ENCODE peak calls at places on chromosomes 11 and 22, in nine cellular contexts. P is H4; A is HS-5; Z is activated T-helper 1 cell treated with anti-CD3 and anti-CD28 coated beads, Interleukin-12 subunit alpha, Interleukin-12 subunit beta, Interleukin-2, Interleukin-4 antibody, amounts not matched to agents 30 ng/mL and 10 ng/mL and 1 ng/mL, durations not matched to agents 14 hours and 24 hours and 36 hours; O is effector memory CD8-positive, alpha-beta T cell; Q is CD4-positive, alpha-beta T cell; J is stimulated activated CD8-positive, alpha-beta memory T cell treated with anti-CD3 and anti-CD28 coated beads, Interleukin-15, amount 100 ng/mL, for 48 hours; G is activated CD4-positive, alpha-beta T cell treated with anti-CD3 and anti-CD28 coated beads, Interleukin-2, amount 10 ng/mL, durations not matched to agents 7 days and 5 days; W is skeletal muscle cell. K is an unnamed sample.

GRCh38 chr11:93630037-93630436 is 31.4 kb upstream of the CEP295 start:
- DNase-seq in Q (no peak), A (no peak), W (no peak), J (no peak), G (no peak), O (no peak), P (no peak), Z (no peak), K (no peak)

GRCh38 chr22:23452231-23453010 is 127.7 kb downstream of the IGLL1 start:
- DNase-seq in J (no peak), P (no peak), A (no peak), O (no peak), W (no peak), Z (no peak), Q (no peak), G (no peak), K (no peak)

GRCh38 chr11:1863352-1864215 is 10.7 kb downstream of the LSP1 start:
- DNase-seq in Q (no peak), J (no peak), G (no peak), O (no peak), Z (no peak), A (peak), P (peak), W (peak), K (no peak)

GRCh38 chr11:19345848-19346681 is 105.3 kb upstream of the E2F8 start:
- DNase-seq in Q (no peak), J (no peak), O (no peak), P (no peak), A (no peak), G (no peak), Z (no peak), W (peak), K (no peak)

GRCh38 chr11:59548309-59548656 is 36.9 kb downstream of the OR4D9 start:
- DNase-seq in G (no peak), Q (no peak), W (no peak), J (no peak), P (no peak), A (no peak), O (no peak), Z (no peak), K (no peak)

GRCh38 chr11:61336171-61336935 is 3.3 kb downstream of the TKFC start:
- DNase-seq in Q (peak), Z (peak), P (peak), O (peak), J (peak), A (no peak), G (peak), W (no peak), K (peak)

GRCh38 chr11:26841818-26842457 is 120.1 kb upstream of the SLC5A12 start:
- DNase-seq in G (no peak), O (no peak), Q (no peak), W (peak), A (peak), P (no peak), Z (no peak), J (no peak), K (no peak)

GRCh38 chr11:25943031-25943430 is 388.9 kb upstream of the ANO3 start:
- DNase-seq in O (no peak), W (no peak), A (no peak), J (no peak), P (no peak), Q (no peak), G (no peak), Z (no peak), K (no peak)

GRCh38 chr11:17343907-17344306 is 7.7 kb upstream of the NCR3LG1 start:
- DNase-seq in J (peak), Z (no peak), Q (no peak), A (peak), W (peak), O (no peak), P (no peak), G (no peak), K (no peak)

GRCh38 chr11:70552441-70553150 is 154.3 kb downstream of the CTTN start:
- DNase-seq in Z (no peak), P (no peak), Q (no peak), A (no peak), O (no peak), G (no peak), J (no peak), W (no peak), K (no peak)

GRCh38 chr11:87447606-87448005 is 409.9 kb downstream of the TMEM135 start:
- DNase-seq in Z (no peak), A (no peak), Q (no peak), J (no peak), O (no peak), P (no peak), W (no peak), G (no peak), K (no peak)

GRCh38 chr22:22820626-22821025 is 67.0 kb upstream of the IGLL5 start:
- DNase-seq in P (no peak), A (no peak), G (peak), Q (peak), O (peak), Z (peak), W (no peak), J (peak), K (no peak)

K was measured in activated T-helper 9 cell treated with anti-CD3 and anti-CD28 coated beads, Interleukin-2, amount 50 U/mL, for 16 hours.